ENCODE peak calls at places on chromosomes 1 and 21, in ten cellular contexts. S, G, H, Z, F, J, R, A, B and Y are unnamed samples.

GRCh38 chr1:109806733-109807397 is 43.1 kb upstream of the EPS8L3 start:
- DNase-seq in S (no peak), G (no peak), H (no peak), Z (no peak), F (no peak), J (no peak), R (no peak), A (no peak), B (no peak), Y (no peak)

GRCh38 chr1:10161541-10162290 is 48.7 kb upstream of the KIF1B start:
- DNase-seq in S (no peak), G (no peak), H (no peak), Z (peak), F (no peak), J (no peak), R (no peak), A (peak), B (no peak), Y (no peak)

GRCh38 chr21:41638201-41638790 is 128.6 kb downstream of the RIPK4 start:
- DNase-seq in S (no peak), G (no peak), H (no peak), Z (no peak), F (no peak), J (no peak), R (no peak), A (no peak), B (no peak), Y (no peak)

GRCh38 chr1:154170547-154171221 is 15.8 kb upstream of the NUP210L start:
- DNase-seq in S (no peak), G (no peak), H (no peak), Z (no peak), F (no peak), J (no peak), R (no peak), A (no peak), B (no peak), Y (no peak)

GRCh38 chr1:15696956-15697521 is 12.9 kb downstream of the PLEKHM2 start:
- DNase-seq in S (no peak), G (no peak), H (no peak), Z (peak), F (peak), J (no peak), R (peak), A (no peak), B (no peak), Y (no peak)

GRCh38 chr1:7615138-7615537 is 156.0 kb upstream of the VAMP3 start:
- DNase-seq in S (no peak), G (no peak), H (no peak), Z (no peak), F (no peak), J (no peak), R (no peak), A (no peak), B (no peak), Y (no peak)

GRCh38 chr1:59057211-59057694 is 239.6 kb upstream of the FGGY start:
- DNase-seq in S (no peak), G (peak), H (peak), Z (no peak), F (no peak), J (peak), R (no peak), A (peak), B (peak), Y (peak)

GRCh38 chr1:228807904-228808487 is 72.7 kb downstream of the RHOU start:
- DNase-seq in S (no peak), G (no peak), H (no peak), Z (no peak), F (no peak), J (no peak), R (no peak), A (no peak), B (no peak), Y (no peak)

GRCh38 chr1:14117700-14118099 is 417.7 kb downstream of the PRDM2 start:
- DNase-seq in S (no peak), G (no peak), H (no peak), Z (no peak), F (no peak), J (no peak), R (no peak), A (no peak), B (no peak), Y (no peak)

GRCh38 chr1:181140891-181141290 is 52.4 kb downstream of the IER5 start:
- DNase-seq in S (no peak), G (no peak), H (no peak), Z (no peak), F (no peak), J (no peak), R (no peak), A (no peak), B (no peak), Y (no peak)

GRCh38 chr1:188237573-188238353 is 1409.0 kb downstream of the PLA2G4A start:
- DNase-seq in S (no peak), G (no peak), H (no peak), Z (no peak), F (no peak), J (no peak), R (no peak), A (no peak), B (peak), Y (no peak)

GRCh38 chr1:116340506-116341240 is 32.4 kb upstream of the ATP1A1 start:
- DNase-seq in S (no peak), G (no peak), H (no peak), Z (no peak), F (no peak), J (no peak), R (no peak), A (no peak), B (peak), Y (no peak)

GRCh38 chr1:168394858-168395257 is 114.2 kb downstream of the TBX19 start:
- DNase-seq in S (no peak), G (no peak), H (no peak), Z (no peak), F (no peak), J (no peak), R (no peak), A (no peak), B (no peak), Y (no peak)

GRCh38 chr21:26391166-26391565 is 181.9 kb downstream of the CYYR1 start:
- DNase-seq in S (no peak), G (no peak), H (no peak), Z (peak), F (no peak), J (no peak), R (no peak), A (no peak), B (no peak), Y (no peak)

GRCh38 chr1:23718482-23718881 is 24.8 kb upstream of the ELOA start:
- DNase-seq in S (peak), G (no peak), H (peak), Z (no peak), F (no peak), J (no peak), R (no peak), A (peak), B (peak), Y (peak)

GRCh38 chr1:66893712-66894111 is 30.9 kb downstream of the DNAI4 start:
- DNase-seq in S (no peak), G (no peak), H (no peak), Z (no peak), F (no peak), J (no peak), R (no peak), A (no peak), B (no peak), Y (no peak)

GRCh38 chr1:5951846-5952410 is 40.3 kb downstream of the NPHP4 start:
- DNase-seq in S (no peak), G (no peak), H (no peak), Z (no peak), F (no peak), J (no peak), R (no peak), A (no peak), B (no peak), Y (no peak)

GRCh38 chr1:220734571-220735326 is 13.4 kb upstream of the MTARC2 start:
- DNase-seq in S (no peak), G (peak), H (no peak), Z (no peak), F (no peak), J (peak), R (no peak), A (peak), B (peak), Y (no peak)

GRCh38 chr1:211895126-211895759 is 64.7 kb upstream of the LPGAT1 start:
- DNase-seq in S (no peak), G (no peak), H (no peak), Z (no peak), F (no peak), J (no peak), R (no peak), A (no peak), B (no peak), Y (no peak)

GRCh38 chr1:235430991-235431390 is 63.8 kb downstream of the TBCE start:
- DNase-seq in S (no peak), G (no peak), H (no peak), Z (no peak), F (no peak), J (peak), R (no peak), A (peak), B (no peak), Y (no peak)

GRCh38 chr1:223219846-223220610 is 77.0 kb upstream of the TLR5 start:
- DNase-seq in S (no peak), G (no peak), H (no peak), Z (no peak), F (no peak), J (no peak), R (no peak), A (no peak), B (no peak), Y (no peak)

GRCh38 chr1:67766117-67766978 is 66.9 kb downstream of the GNG12 start:
- DNase-seq in S (no peak), G (no peak), H (peak), Z (peak), F (peak), J (no peak), R (no peak), A (peak), B (peak), Y (peak)

GRCh38 chr1:158095737-158096335 is 84.9 kb upstream of the CD1D start:
- DNase-seq in S (no peak), G (no peak), H (peak), Z (no peak), F (peak), J (no peak), R (no peak), A (peak), B (peak), Y (peak)

GRCh38 chr1:157496121-157496526 is 56.2 kb downstream of the FCRL5 start:
- DNase-seq in S (peak), G (peak), H (peak), Z (peak), F (peak), J (no peak), R (no peak), A (peak), B (peak), Y (no peak)

GRCh38 chr1:52645261-52645660 is 12.3 kb downstream of the SHISAL2A start:
- DNase-seq in S (no peak), G (no peak), H (no peak), Z (no peak), F (no peak), J (no peak), R (no peak), A (no peak), B (no peak), Y (no peak)

GRCh38 chr1:2268285-2269056 is 40.4 kb downstream of the SKI start:
- DNase-seq in S (no peak), G (no peak), H (no peak), Z (no peak), F (no peak), J (no peak), R (no peak), A (no peak), B (no peak), Y (no peak)

GRCh38 chr1:1137256-1138045 is 21.6 kb upstream of the C1orf159 start:
- DNase-seq in S (no peak), G (no peak), H (no peak), Z (no peak), F (peak), J (no peak), R (peak), A (no peak), B (no peak), Y (no peak)